ENCODE peak calls at places on chromosomes 4 and X, in eight cellular contexts. T is MM.1S, I is retina, E is mesenteric fat pad, A is HEK293T, L is neuronal stem cell, H is NCI-H1417, S is WTC11. J is an unnamed sample.

GRCh38 chr4:113958766-113959540 is 20.5 kb downstream of the ARSJ start:
- DNase-seq in A (peak), T (no peak), E (no peak), L (no peak), H (peak), S (no peak), I (no peak), J (peak)

GRCh38 chr4:106062452-106062875 is 167.2 kb downstream of the NPNT start:
- DNase-seq in L (no peak), E (no peak), H (no peak), S (no peak), A (peak), T (no peak), I (no peak), J (peak)

GRCh38 chr4:113145519-113146291 is 96.3 kb downstream of the ANK2 start:
- DNase-seq in L (peak), I (peak), T (no peak), E (no peak), A (no peak), H (peak), S (peak), J (no peak)

GRCh38 chrX:112832481-112833095 is 8.0 kb downstream of the AMOT start:
- DNase-seq in L (no peak), T (peak), H (peak), I (no peak), S (peak), A (no peak), E (no peak), J (no peak)

GRCh38 chrX:44012484-44013096 is 39.4 kb upstream of the NDP start:
- DNase-seq in I (no peak), T (peak), S (no peak), A (no peak), L (no peak), E (no peak), H (no peak), J (peak)

GRCh38 chrX:9942086-9942485 is 25.1 kb upstream of the CLDN34 start:
- DNase-seq in L (no peak), T (peak), A (no peak), I (no peak), S (no peak), E (no peak), H (no peak), J (no peak)

GRCh38 chr4:40924096-40924792 is 174.5 kb downstream of the NSUN7 start:
- DNase-seq in A (peak), I (peak), H (peak), E (no peak), T (peak), S (peak), L (peak), J (peak)

GRCh38 chrX:104039689-104040505 is at the start of gene H2BW2:
- DNase-seq in E (no peak), L (no peak), A (no peak), I (no peak), T (no peak), S (no peak), H (no peak), J (no peak)

GRCh38 chr4:13559414-13559813 is 15.1 kb upstream of the NKX3-2 start:
- DNase-seq in A (no peak), S (no peak), I (no peak), E (no peak), T (no peak), H (no peak), L (no peak), J (peak)